ENCODE peak calls at places on chromosomes 11 and 22, in four cellular contexts. J is GM12865, H is H4, N is esophagus squamous epithelium. B is an unnamed sample.

GRCh38 chr22:46162285-46162684 is 12.0 kb downstream of the PPARA start:
- DNase-seq in J (no peak), N (no peak), H (no peak), B (no peak)

GRCh38 chr11:8019671-8020597 is 32.8 kb downstream of the EIF3F start:
- DNase-seq in J (no peak), H (no peak), N (no peak), B (no peak)

GRCh38 chr11:67396258-67396581 is 4.4 kb downstream of the RAD9A start:
- DNase-seq in N (no peak), J (no peak), H (no peak), B (no peak)

GRCh38 chr22:45424241-45424731 is 10.8 kb downstream of the RIBC2 start:
- DNase-seq in J (no peak), N (no peak), H (no peak), B (no peak)

GRCh38 chr22:24848559-24849168 is 42.7 kb downstream of the SGSM1 start:
- DNase-seq in N (no peak), H (no peak), J (no peak), B (no peak)

GRCh38 chr11:74981888-74982287 is 6.8 kb upstream of the NEU3 start:
- DNase-seq in J (no peak), N (no peak), H (no peak), B (no peak)

GRCh38 chr11:130474637-130475400 is 26.4 kb downstream of the ADAMTS15 start:
- DNase-seq in J (no peak), N (no peak), H (no peak), B (no peak)

GRCh38 chr11:9741260-9741659 is 77.4 kb downstream of the SWAP70 start:
- DNase-seq in H (no peak), J (no peak), N (no peak), B (no peak)

GRCh38 chr11:48098024-48098423 is 117.7 kb downstream of the PTPRJ start:
- DNase-seq in N (no peak), H (no peak), J (no peak), B (no peak)

GRCh38 chr22:34055525-34056200 is 135.4 kb upstream of the LARGE1 start:
- DNase-seq in H (peak), J (peak), N (no peak), B (peak)

GRCh38 chr11:706957-707816 is 1.2 kb downstream of the EPS8L2 start:
- DNase-seq in H (no peak), N (no peak), J (no peak), B (no peak)

GRCh38 chr11:126147268-126148111 is 64.0 kb downstream of the RPUSD4 start:
- DNase-seq in H (no peak), N (no peak), J (no peak), B (no peak)

GRCh38 chr22:43998865-43999264 is 25.2 kb upstream of the PARVB start:
- DNase-seq in N (no peak), H (no peak), J (no peak), B (no peak)

GRCh38 chr11:22670803-22671202 is 4.4 kb downstream of the GAS2 start:
- DNase-seq in H (peak), N (no peak), J (peak), B (peak)

GRCh38 chr11:73990727-73991126 is 8.1 kb upstream of the UCP2 start:
- DNase-seq in J (no peak), N (no peak), H (no peak), B (no peak)

GRCh38 chr11:7518811-7519562 is 5.2 kb downstream of the PPFIBP2 start:
- DNase-seq in H (no peak), N (no peak), J (no peak), B (no peak)

GRCh38 chr11:9862981-9863380 is 199.1 kb downstream of the SWAP70 start:
- DNase-seq in N (no peak), J (no peak), H (no peak), B (no peak)

GRCh38 chr11:2796091-2796490 is 89.5 kb downstream of the CDKN1C start:
- DNase-seq in N (no peak), J (no peak), H (no peak), B (no peak)

GRCh38 chr11:64725601-64726139 is 2.7 kb upstream of the NRXN2 start:
- DNase-seq in J (no peak), H (no peak), N (no peak), B (no peak)

GRCh38 chr11:438101-438844 is 3.5 kb downstream of the ANO9 start:
- DNase-seq in H (no peak), N (no peak), J (no peak), B (no peak)

GRCh38 chr11:33373636-33374035 is 116.5 kb downstream of the HIPK3 start:
- DNase-seq in N (no peak), H (no peak), J (no peak), B (no peak)

GRCh38 chr11:58900479-58901420 is 38.5 kb upstream of the GLYATL1 start:
- DNase-seq in N (no peak), H (peak), J (peak), B (peak)

GRCh38 chr11:71372693-71373657 is 75.2 kb downstream of the DHCR7 start:
- DNase-seq in J (peak), H (no peak), N (no peak), B (no peak)

GRCh38 chr22:18005201-18005926 is 19.0 kb downstream of the MICAL3 start:
- DNase-seq in H (no peak), N (no peak), J (no peak), B (no peak)

GRCh38 chr11:17267576-17267975 is 9.0 kb upstream of the NUCB2 start:
- DNase-seq in N (no peak), J (peak), H (peak), B (peak)

GRCh38 chr11:124762077-124762623 is at the start of gene ESAM:
- DNase-seq in H (no peak), J (peak), N (no peak), B (peak)

GRCh38 chr22:26975865-26976264 is 318.5 kb downstream of the MIAT start:
- DNase-seq in J (no peak), H (no peak), N (no peak), B (no peak)

GRCh38 chr22:23689414-23689813 is 1.4 kb upstream of the RGL4 start:
- DNase-seq in H (no peak), N (no peak), J (no peak), B (no peak)

GRCh38 chr11:32838505-32839274 is 9.0 kb downstream of the PRRG4 start:
- DNase-seq in N (no peak), H (no peak), J (no peak), B (no peak)

GRCh38 chr11:71454470-71455113 is 1.6 kb downstream of the NADSYN1 start:
- DNase-seq in H (no peak), N (no peak), J (peak), B (peak)

GRCh38 chr22:49196046-49196511 is 631.6 kb downstream of the BRD1 start:
- DNase-seq in J (no peak), H (no peak), N (no peak), B (no peak)

B was measured in MM.1S.